ENCODE peak calls at places on chromosomes 3 and 15, in eight cellular contexts. X is germinal center, I is NCI-H2107, N is vagina, G is ovary, A is kidney, Z is right lobe of liver, K is NCI-H1930. W is an unnamed sample.

GRCh38 chr3:69671082-69671952 is 67.9 kb upstream of the MITF start:
- DNase-seq in X (peak; percentile 13), I (no peak), N (no peak), G (peak; percentile 43), A (no peak), Z (no peak), K (no peak), W (peak; percentile 39)

GRCh38 chr3:88005066-88005465 is 53.7 kb downstream of the CGGBP1 start:
- DNase-seq in X (peak; percentile 33), I (no peak), N (no peak), G (no peak), A (no peak), Z (no peak), K (no peak), W (peak; percentile 29)

GRCh38 chr3:4601926-4602325 is 108.8 kb downstream of the ITPR1 start:
- DNase-seq in X (no peak), I (no peak), N (no peak), G (no peak), A (no peak), Z (no peak), K (no peak), W (no peak)

GRCh38 chr3:14925729-14926591 is 21.4 kb upstream of the NR2C2 start:
- DNase-seq in X (peak; percentile 43), I (no peak), N (no peak), G (no peak), A (no peak), Z (no peak), K (no peak), W (peak; percentile 57)

GRCh38 chr3:17639765-17640164 is 102.7 kb downstream of the TBC1D5 start:
- DNase-seq in X (no peak), I (no peak), N (no peak), G (no peak), A (no peak), Z (no peak), K (no peak), W (peak; percentile 29)

GRCh38 chr3:16810593-16811367 is 74.0 kb upstream of the PLCL2 start:
- DNase-seq in X (no peak), I (no peak), N (no peak), G (no peak), A (no peak), Z (no peak), K (no peak), W (peak; percentile 2)

GRCh38 chr3:183634707-183635106 is 716 bp upstream of the KLHL24 start:
- DNase-seq in X (no peak), I (no peak), N (no peak), G (no peak), A (no peak), Z (no peak), K (no peak), W (no peak)

GRCh38 chr3:97232635-97233034 is 418.2 kb downstream of the EPHA6 start:
- DNase-seq in X (no peak), I (no peak), N (no peak), G (no peak), A (no peak), Z (no peak), K (no peak), W (peak; percentile 33)

GRCh38 chr3:38121451-38121831 is 15.5 kb downstream of the ACAA1 start:
- DNase-seq in X (no peak), I (no peak), N (no peak), G (no peak), A (peak; percentile 76), Z (peak; percentile 68), K (no peak), W (no peak)

GRCh38 chr3:116001063-116001765 is 377.9 kb downstream of the GAP43 start:
- DNase-seq in X (no peak), I (no peak), N (no peak), G (no peak), A (no peak), Z (no peak), K (no peak), W (no peak)

GRCh38 chr3:186283651-186284445 is 78.2 kb downstream of the DGKG start:
- DNase-seq in X (no peak), I (no peak), N (no peak), G (no peak), A (no peak), Z (no peak), K (no peak), W (no peak)

GRCh38 chr15:57327985-57328471 is 48.3 kb upstream of the CGNL1 start:
- DNase-seq in X (no peak), I (no peak), N (no peak), G (no peak), A (no peak), Z (no peak), K (no peak), W (no peak)

GRCh38 chr3:172461530-172462138 is 13.4 kb upstream of the GHSR start:
- DNase-seq in X (peak; percentile 55), I (no peak), N (no peak), G (no peak), A (no peak), Z (no peak), K (no peak), W (peak; percentile 61)

GRCh38 chr3:160016972-160017371 is 28.3 kb downstream of the IL12A start:
- DNase-seq in X (no peak), I (no peak), N (no peak), G (no peak), A (no peak), Z (no peak), K (no peak), W (peak; percentile 14)

GRCh38 chr3:127473244-127474024 is 117.1 kb downstream of the TPRA1 start:
- DNase-seq in X (peak; percentile 22), I (peak; percentile 33), N (no peak), G (no peak), A (no peak), Z (peak; percentile 52), K (no peak), W (peak; percentile 55)

GRCh38 chr3:197555281-197556261 is at the start of gene BDH1:
- DNase-seq in X (peak; percentile 67), I (peak; percentile 71), N (no peak), G (peak; percentile 38), A (peak; percentile 84), Z (no peak), K (peak; percentile 74), W (peak; percentile 80)

GRCh38 chr3:57228734-57229505 is 1.4 kb downstream of the APPL1 start:
- DNase-seq in X (peak; percentile 9), I (no peak), N (no peak), G (no peak), A (no peak), Z (no peak), K (no peak), W (no peak)

GRCh38 chr3:146431240-146431639 is 38.1 kb downstream of the PLSCR2 start:
- DNase-seq in X (no peak), I (no peak), N (no peak), G (no peak), A (no peak), Z (no peak), K (no peak), W (no peak)

GRCh38 chr15:62598217-62598616 is 433.1 kb upstream of the C2CD4B start:
- DNase-seq in X (no peak), I (no peak), N (no peak), G (no peak), A (no peak), Z (no peak), K (no peak), W (no peak)

GRCh38 chr3:32733631-32734229 is 48.7 kb downstream of the CNOT10 start:
- DNase-seq in X (peak; percentile 24), I (no peak), N (no peak), G (no peak), A (no peak), Z (no peak), K (no peak), W (peak; percentile 31)

GRCh38 chr3:63146154-63146553 is 132.0 kb upstream of the SYNPR start:
- DNase-seq in X (no peak), I (no peak), N (no peak), G (no peak), A (no peak), Z (no peak), K (no peak), W (no peak)

W was measured in DMS53.